ENCODE peak calls at places on chromosomes 16 and 17, in four cellular contexts. One of them, this sample, is unnamed.

GRCh38 chr17:64938925-64939474 is 19.7 kb upstream of the LRRC37A3 start:
- DNase-seq in GM23248: peak
- DNase-seq in ELF-1: peak
- DNase-seq in stimulated activated CD4-positive, alpha-beta T cell treated with anti-CD3 and anti-CD28 coated beads, TNF-alpha, amount 100 ng/mL, for 24 hours: peak
- DNase-seq in this sample: peak

GRCh38 chr17:42653179-42654124 is 5.6 kb upstream of the TUBG2 start:
- DNase-seq in GM23248: peak
- DNase-seq in ELF-1: peak
- DNase-seq in stimulated activated CD4-positive, alpha-beta T cell treated with anti-CD3 and anti-CD28 coated beads, TNF-alpha, amount 100 ng/mL, for 24 hours: no peak
- DNase-seq in this sample: peak

GRCh38 chr17:2111691-2112090 is 56.8 kb downstream of the HIC1 start:
- DNase-seq in ELF-1: peak
- DNase-seq in GM23248: peak
- DNase-seq in stimulated activated CD4-positive, alpha-beta T cell treated with anti-CD3 and anti-CD28 coated beads, TNF-alpha, amount 100 ng/mL, for 24 hours: no peak
- DNase-seq in this sample: no peak

GRCh38 chr17:75691371-75692290 is 24.5 kb downstream of the SAP30BP start:
- DNase-seq in stimulated activated CD4-positive, alpha-beta T cell treated with anti-CD3 and anti-CD28 coated beads, TNF-alpha, amount 100 ng/mL, for 24 hours: no peak
- DNase-seq in ELF-1: no peak
- DNase-seq in GM23248: peak
- DNase-seq in this sample: no peak

GRCh38 chr17:56136316-56136715 is 17.0 kb upstream of the ANKFN1 start:
- DNase-seq in GM23248: no peak
- DNase-seq in ELF-1: no peak
- DNase-seq in stimulated activated CD4-positive, alpha-beta T cell treated with anti-CD3 and anti-CD28 coated beads, TNF-alpha, amount 100 ng/mL, for 24 hours: no peak
- DNase-seq in this sample: no peak

GRCh38 chr17:5526821-5527598 is 40.6 kb downstream of the MIS12 start:
- DNase-seq in stimulated activated CD4-positive, alpha-beta T cell treated with anti-CD3 and anti-CD28 coated beads, TNF-alpha, amount 100 ng/mL, for 24 hours: peak
- DNase-seq in GM23248: peak
- DNase-seq in ELF-1: peak
- DNase-seq in this sample: peak

GRCh38 chr17:27651411-27652345 is 20.7 kb downstream of the LGALS9 start:
- DNase-seq in ELF-1: peak
- DNase-seq in GM23248: peak
- DNase-seq in stimulated activated CD4-positive, alpha-beta T cell treated with anti-CD3 and anti-CD28 coated beads, TNF-alpha, amount 100 ng/mL, for 24 hours: peak
- DNase-seq in this sample: peak

GRCh38 chr17:74749262-74750038 is 1.0 kb downstream of the NHERF1 start:
- DNase-seq in GM23248: peak
- DNase-seq in ELF-1: peak
- DNase-seq in stimulated activated CD4-positive, alpha-beta T cell treated with anti-CD3 and anti-CD28 coated beads, TNF-alpha, amount 100 ng/mL, for 24 hours: no peak
- DNase-seq in this sample: peak

GRCh38 chr16:85386467-85387170 is 226.5 kb upstream of the GSE1 start:
- DNase-seq in stimulated activated CD4-positive, alpha-beta T cell treated with anti-CD3 and anti-CD28 coated beads, TNF-alpha, amount 100 ng/mL, for 24 hours: no peak
- DNase-seq in GM23248: no peak
- DNase-seq in ELF-1: no peak
- DNase-seq in this sample: no peak

GRCh38 chr17:44968225-44969143 is at the start of gene C1QL1:
- DNase-seq in ELF-1: peak
- DNase-seq in stimulated activated CD4-positive, alpha-beta T cell treated with anti-CD3 and anti-CD28 coated beads, TNF-alpha, amount 100 ng/mL, for 24 hours: peak
- DNase-seq in GM23248: peak
- DNase-seq in this sample: peak

GRCh38 chr17:71633391-71633849 is 487.4 kb upstream of the SOX9 start:
- DNase-seq in GM23248: peak
- DNase-seq in ELF-1: no peak
- DNase-seq in stimulated activated CD4-positive, alpha-beta T cell treated with anti-CD3 and anti-CD28 coated beads, TNF-alpha, amount 100 ng/mL, for 24 hours: no peak
- DNase-seq in this sample: peak

GRCh38 chr16:10738231-10739077 is 5.2 kb upstream of the NUBP1 start:
- DNase-seq in ELF-1: peak
- DNase-seq in stimulated activated CD4-positive, alpha-beta T cell treated with anti-CD3 and anti-CD28 coated beads, TNF-alpha, amount 100 ng/mL, for 24 hours: peak
- DNase-seq in GM23248: peak
- DNase-seq in this sample: peak

GRCh38 chr17:9645858-9646555 is 690 bp downstream of the USP43 start:
- DNase-seq in GM23248: peak
- DNase-seq in ELF-1: peak
- DNase-seq in stimulated activated CD4-positive, alpha-beta T cell treated with anti-CD3 and anti-CD28 coated beads, TNF-alpha, amount 100 ng/mL, for 24 hours: no peak
- DNase-seq in this sample: peak

GRCh38 chr16:4538386-4539235 is at the start of gene CDIP1:
- DNase-seq in GM23248: peak
- DNase-seq in stimulated activated CD4-positive, alpha-beta T cell treated with anti-CD3 and anti-CD28 coated beads, TNF-alpha, amount 100 ng/mL, for 24 hours: peak
- DNase-seq in ELF-1: peak
- DNase-seq in this sample: peak

GRCh38 chr16:48611329-48612137 is 1.6 kb upstream of the N4BP1 start:
- DNase-seq in stimulated activated CD4-positive, alpha-beta T cell treated with anti-CD3 and anti-CD28 coated beads, TNF-alpha, amount 100 ng/mL, for 24 hours: peak
- DNase-seq in ELF-1: peak
- DNase-seq in GM23248: no peak
- DNase-seq in this sample: no peak

GRCh38 chr16:17437142-17437720 is 33.5 kb downstream of the XYLT1 start:
- DNase-seq in ELF-1: no peak
- DNase-seq in GM23248: no peak
- DNase-seq in stimulated activated CD4-positive, alpha-beta T cell treated with anti-CD3 and anti-CD28 coated beads, TNF-alpha, amount 100 ng/mL, for 24 hours: no peak
- DNase-seq in this sample: no peak

GRCh38 chr16:19885456-19886060 is 910 bp upstream of the GPRC5B start:
- DNase-seq in GM23248: no peak
- DNase-seq in stimulated activated CD4-positive, alpha-beta T cell treated with anti-CD3 and anti-CD28 coated beads, TNF-alpha, amount 100 ng/mL, for 24 hours: no peak
- DNase-seq in ELF-1: no peak
- DNase-seq in this sample: no peak

GRCh38 chr17:75008373-75008772 is 4.1 kb upstream of the MRPL58 start:
- DNase-seq in stimulated activated CD4-positive, alpha-beta T cell treated with anti-CD3 and anti-CD28 coated beads, TNF-alpha, amount 100 ng/mL, for 24 hours: no peak
- DNase-seq in ELF-1: no peak
- DNase-seq in GM23248: no peak
- DNase-seq in this sample: no peak

GRCh38 chr17:81427446-81428120 is 32.3 kb downstream of the BAHCC1 start:
- DNase-seq in stimulated activated CD4-positive, alpha-beta T cell treated with anti-CD3 and anti-CD28 coated beads, TNF-alpha, amount 100 ng/mL, for 24 hours: no peak
- DNase-seq in ELF-1: no peak
- DNase-seq in GM23248: no peak
- DNase-seq in this sample: no peak

GRCh38 chr16:74862743-74863244 is 88.2 kb upstream of the FA2H start:
- DNase-seq in ELF-1: peak
- DNase-seq in stimulated activated CD4-positive, alpha-beta T cell treated with anti-CD3 and anti-CD28 coated beads, TNF-alpha, amount 100 ng/mL, for 24 hours: no peak
- DNase-seq in GM23248: peak
- DNase-seq in this sample: peak

GRCh38 chr16:50669741-50670140 is 11.4 kb downstream of the SNX20 start:
- DNase-seq in GM23248: no peak
- DNase-seq in ELF-1: no peak
- DNase-seq in stimulated activated CD4-positive, alpha-beta T cell treated with anti-CD3 and anti-CD28 coated beads, TNF-alpha, amount 100 ng/mL, for 24 hours: no peak
- DNase-seq in this sample: no peak

GRCh38 chr17:59456428-59456827 is 109.0 kb upstream of the DHX40 start:
- DNase-seq in stimulated activated CD4-positive, alpha-beta T cell treated with anti-CD3 and anti-CD28 coated beads, TNF-alpha, amount 100 ng/mL, for 24 hours: no peak
- DNase-seq in GM23248: no peak
- DNase-seq in ELF-1: no peak
- DNase-seq in this sample: no peak

GRCh38 chr16:47377156-47377555 is 83.7 kb downstream of the ITFG1 start:
- DNase-seq in stimulated activated CD4-positive, alpha-beta T cell treated with anti-CD3 and anti-CD28 coated beads, TNF-alpha, amount 100 ng/mL, for 24 hours: no peak
- DNase-seq in ELF-1: peak
- DNase-seq in GM23248: no peak
- DNase-seq in this sample: no peak

GRCh38 chr17:11642655-11643054 is 44.4 kb downstream of the DNAH9 start:
- DNase-seq in GM23248: no peak
- DNase-seq in stimulated activated CD4-positive, alpha-beta T cell treated with anti-CD3 and anti-CD28 coated beads, TNF-alpha, amount 100 ng/mL, for 24 hours: no peak
- DNase-seq in ELF-1: no peak
- DNase-seq in this sample: no peak

GRCh38 chr17:79938696-79939435 is 96.8 kb downstream of the TBC1D16 start:
- DNase-seq in stimulated activated CD4-positive, alpha-beta T cell treated with anti-CD3 and anti-CD28 coated beads, TNF-alpha, amount 100 ng/mL, for 24 hours: no peak
- DNase-seq in ELF-1: peak
- DNase-seq in GM23248: no peak
- DNase-seq in this sample: no peak

GRCh38 chr16:30472328-30472942 is at the start of gene ITGAL:
- DNase-seq in GM23248: no peak
- DNase-seq in ELF-1: no peak
- DNase-seq in stimulated activated CD4-positive, alpha-beta T cell treated with anti-CD3 and anti-CD28 coated beads, TNF-alpha, amount 100 ng/mL, for 24 hours: peak
- DNase-seq in this sample: no peak

GRCh38 chr16:76235426-76235825 is 41.8 kb upstream of the CNTNAP4 start:
- DNase-seq in ELF-1: no peak
- DNase-seq in stimulated activated CD4-positive, alpha-beta T cell treated with anti-CD3 and anti-CD28 coated beads, TNF-alpha, amount 100 ng/mL, for 24 hours: no peak
- DNase-seq in GM23248: no peak
- DNase-seq in this sample: no peak

GRCh38 chr16:58409316-58409973 is 17.2 kb downstream of the GINS3 start:
- DNase-seq in stimulated activated CD4-positive, alpha-beta T cell treated with anti-CD3 and anti-CD28 coated beads, TNF-alpha, amount 100 ng/mL, for 24 hours: no peak
- DNase-seq in ELF-1: no peak
- DNase-seq in GM23248: peak
- DNase-seq in this sample: peak